ENCODE peak calls at places on chromosomes 6 and 20, in ten cellular contexts. D is PC-3; S is neuronal stem cell; N is keratinocyte; G is CD4-positive, alpha-beta T cell; B is MM.1S; T is uterus; X is aorta; Y is body of pancreas; V is endodermal cell. H is an unnamed sample.

GRCh38 chr6:142523485-142523884 is 221.7 kb downstream of the ADGRG6 start:
- DNase-seq in D (peak), S (no peak), N (no peak), G (no peak), B (no peak), T (no peak), X (no peak), Y (no peak), V (no peak), H (no peak)

GRCh38 chr6:97557355-97557754 is 274.3 kb upstream of the MMS22L start:
- DNase-seq in D (no peak), S (no peak), N (no peak), G (no peak), B (no peak), T (no peak), X (no peak), Y (no peak), V (no peak), H (no peak)

GRCh38 chr20:39651645-39652340 is 689.6 kb downstream of the DHX35 start:
- DNase-seq in D (no peak), S (no peak), N (no peak), G (no peak), B (no peak), T (no peak), X (no peak), Y (no peak), V (no peak), H (no peak)

GRCh38 chr6:18022398-18023231 is 35.2 kb upstream of the KIF13A start:
- DNase-seq in D (peak), S (peak), N (no peak), G (no peak), B (no peak), T (no peak), X (no peak), Y (no peak), V (peak), H (no peak)

GRCh38 chr6:42042108-42042507 is 8.2 kb upstream of the TAF8 start:
- DNase-seq in D (no peak), S (no peak), N (no peak), G (no peak), B (no peak), T (no peak), X (no peak), Y (no peak), V (no peak), H (no peak)

GRCh38 chr20:25055711-25056492 is 2.0 kb downstream of the ACSS1 start:
- DNase-seq in D (peak), S (no peak), N (no peak), G (no peak), B (no peak), T (no peak), X (no peak), Y (peak), V (no peak), H (no peak)

GRCh38 chr6:24844061-24844460 is 45.3 kb upstream of the ARMH2 start:
- DNase-seq in D (no peak), S (no peak), N (no peak), G (no peak), B (no peak), T (no peak), X (no peak), Y (peak), V (no peak), H (no peak)

GRCh38 chr20:10919549-10920140 is 245.8 kb upstream of the JAG1 start:
- DNase-seq in D (peak), S (no peak), N (no peak), G (no peak), B (no peak), T (peak), X (peak), Y (no peak), V (no peak), H (peak)

GRCh38 chr6:69935079-69935478 is 68.7 kb downstream of the COL19A1 start:
- DNase-seq in D (no peak), S (no peak), N (no peak), G (no peak), B (no peak), T (no peak), X (no peak), Y (no peak), V (no peak), H (no peak)

GRCh38 chr6:14305629-14306028 is 188.1 kb downstream of the CD83 start:
- DNase-seq in D (no peak), S (no peak), N (no peak), G (no peak), B (no peak), T (no peak), X (no peak), Y (no peak), V (no peak), H (no peak)

GRCh38 chr20:18180815-18181214 is 43.2 kb downstream of the KAT14 start:
- DNase-seq in D (no peak), S (no peak), N (no peak), G (no peak), B (no peak), T (no peak), X (no peak), Y (no peak), V (no peak), H (no peak)

GRCh38 chr6:124535746-124536145 is 426.5 kb upstream of the RNF217 start:
- DNase-seq in D (peak), S (no peak), N (no peak), G (no peak), B (no peak), T (no peak), X (no peak), Y (no peak), V (no peak), H (no peak)

GRCh38 chr6:25612666-25613065 is 39.3 kb upstream of the SCGN start:
- DNase-seq in D (no peak), S (no peak), N (no peak), G (no peak), B (no peak), T (no peak), X (no peak), Y (no peak), V (no peak), H (no peak)

GRCh38 chr6:120608826-120609225 is 725.5 kb downstream of the TBC1D32 start:
- DNase-seq in D (peak), S (no peak), N (no peak), G (no peak), B (no peak), T (no peak), X (no peak), Y (no peak), V (no peak), H (no peak)

GRCh38 chr6:23511797-23512196 is 614.2 kb upstream of the NRSN1 start:
- DNase-seq in D (no peak), S (no peak), N (no peak), G (no peak), B (no peak), T (no peak), X (no peak), Y (no peak), V (peak), H (no peak)

GRCh38 chr6:97440590-97441176 is 157.7 kb upstream of the MMS22L start:
- DNase-seq in D (peak), S (peak), N (no peak), G (no peak), B (peak), T (no peak), X (no peak), Y (peak), V (peak), H (no peak)

GRCh38 chr6:99993533-99994251 is at the start of gene MCHR2:
- DNase-seq in D (no peak), S (no peak), N (no peak), G (no peak), B (no peak), T (no peak), X (no peak), Y (peak), V (peak), H (no peak)

GRCh38 chr6:53979468-53980067 is 131.7 kb upstream of the MLIP start:
- DNase-seq in D (peak), S (peak), N (no peak), G (no peak), B (peak), T (no peak), X (no peak), Y (no peak), V (no peak), H (no peak)

GRCh38 chr6:36121752-36122494 is 8.4 kb upstream of the MAPK13 start:
- DNase-seq in D (no peak), S (no peak), N (no peak), G (no peak), B (no peak), T (no peak), X (no peak), Y (no peak), V (no peak), H (no peak)

GRCh38 chr6:36125575-36125974 is 4.7 kb upstream of the MAPK13 start:
- DNase-seq in D (no peak), S (no peak), N (no peak), G (no peak), B (no peak), T (no peak), X (no peak), Y (peak), V (no peak), H (no peak)

GRCh38 chr6:36124881-36125280 is 5.4 kb upstream of the MAPK13 start:
- DNase-seq in D (no peak), S (no peak), N (no peak), G (no peak), B (no peak), T (no peak), X (no peak), Y (peak), V (no peak), H (no peak)

GRCh38 chr6:36122495-36123269 is 7.6 kb upstream of the MAPK13 start:
- DNase-seq in D (no peak), S (no peak), N (no peak), G (no peak), B (no peak), T (no peak), X (no peak), Y (peak), V (no peak), H (no peak)

GRCh38 chr6:36123270-36124139 is 6.8 kb upstream of the MAPK13 start:
- DNase-seq in D (peak), S (peak), N (peak), G (peak), B (peak), T (peak), X (peak), Y (peak), V (peak), H (peak)
- H3K27ac ChIP-seq in D (no peak), S (no peak), N (no peak), G (peak), B (no peak), T (no peak), X (no peak), Y (no peak), V (no peak), H (no peak)

GRCh38 chr6:117485433-117485832 is 3.0 kb downstream of the DCBLD1 start:
- DNase-seq in D (no peak), S (no peak), N (no peak), G (no peak), B (no peak), T (no peak), X (no peak), Y (no peak), V (no peak), H (no peak)

GRCh38 chr6:117484052-117484646 is 1.7 kb downstream of the DCBLD1 start:
- DNase-seq in D (no peak), S (no peak), N (no peak), G (no peak), B (no peak), T (no peak), X (no peak), Y (no peak), V (no peak), H (no peak)

GRCh38 chr6:117489003-117489402 is 6.5 kb downstream of the DCBLD1 start:
- DNase-seq in D (no peak), S (no peak), N (no peak), G (no peak), B (no peak), T (no peak), X (no peak), Y (no peak), V (no peak), H (no peak)

GRCh38 chr6:117491916-117492315 is 9.4 kb downstream of the DCBLD1 start:
- DNase-seq in D (peak), S (no peak), N (no peak), G (no peak), B (no peak), T (no peak), X (no peak), Y (no peak), V (no peak), H (no peak)

DNA sequence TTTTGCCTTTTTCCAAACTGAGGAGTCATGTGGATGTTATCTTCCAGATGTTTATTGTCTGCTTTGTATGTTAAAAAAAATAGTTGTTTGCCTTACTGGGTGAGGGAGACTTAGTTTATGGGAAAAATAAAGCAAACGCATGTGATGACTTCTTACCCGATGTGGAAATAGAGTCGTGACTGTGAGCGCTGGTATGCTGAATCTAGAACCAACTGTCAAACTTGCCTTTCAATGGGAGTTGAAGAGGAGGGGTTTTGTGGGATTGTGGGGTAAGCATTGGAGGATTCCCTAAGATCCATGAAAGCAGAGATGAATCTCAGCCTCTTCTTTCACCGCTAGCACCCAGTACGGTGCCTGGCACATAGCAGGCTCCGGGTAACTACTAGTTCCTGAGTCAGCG is 5.4 kb downstream of the DCBLD1 start:
- DNase-seq in D (no peak), S (no peak), N (no peak), G (no peak), B (no peak), T (no peak), X (no peak), Y (no peak), V (no peak), H (no peak)
- H3K27ac ChIP-seq in D (no peak), S (no peak), N (no peak), G (no peak), B (no peak), T (no peak), X (no peak), Y (no peak), V (no peak), H (no peak)

DNA sequence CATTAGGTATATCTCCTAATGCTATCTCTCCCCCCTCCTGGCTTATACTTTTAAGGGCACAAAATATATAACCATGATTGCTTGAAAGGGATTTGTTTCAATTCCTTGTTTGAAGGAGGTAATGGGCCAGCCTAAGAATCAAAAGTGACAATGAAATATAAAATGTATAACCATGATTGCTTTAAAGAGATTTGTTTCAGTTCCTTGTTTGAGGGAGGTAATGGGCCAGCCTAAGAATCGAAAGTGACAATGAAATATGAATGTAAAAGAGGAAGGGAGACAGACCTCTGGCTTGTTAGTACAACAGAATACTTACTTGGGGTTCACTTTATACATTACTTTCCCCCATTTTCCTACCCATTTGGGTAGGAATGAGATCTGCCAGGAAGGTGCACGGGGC is 55.5 kb downstream of the FOXC1 start:
- DNase-seq in D (no peak), S (no peak), N (no peak), G (no peak), B (no peak), T (no peak), X (no peak), Y (no peak), V (no peak), H (no peak)
- H3K27ac ChIP-seq in D (no peak), S (no peak), N (no peak), G (no peak), B (no peak), T (no peak), X (no peak), Y (no peak), V (no peak), H (no peak)

DNA sequence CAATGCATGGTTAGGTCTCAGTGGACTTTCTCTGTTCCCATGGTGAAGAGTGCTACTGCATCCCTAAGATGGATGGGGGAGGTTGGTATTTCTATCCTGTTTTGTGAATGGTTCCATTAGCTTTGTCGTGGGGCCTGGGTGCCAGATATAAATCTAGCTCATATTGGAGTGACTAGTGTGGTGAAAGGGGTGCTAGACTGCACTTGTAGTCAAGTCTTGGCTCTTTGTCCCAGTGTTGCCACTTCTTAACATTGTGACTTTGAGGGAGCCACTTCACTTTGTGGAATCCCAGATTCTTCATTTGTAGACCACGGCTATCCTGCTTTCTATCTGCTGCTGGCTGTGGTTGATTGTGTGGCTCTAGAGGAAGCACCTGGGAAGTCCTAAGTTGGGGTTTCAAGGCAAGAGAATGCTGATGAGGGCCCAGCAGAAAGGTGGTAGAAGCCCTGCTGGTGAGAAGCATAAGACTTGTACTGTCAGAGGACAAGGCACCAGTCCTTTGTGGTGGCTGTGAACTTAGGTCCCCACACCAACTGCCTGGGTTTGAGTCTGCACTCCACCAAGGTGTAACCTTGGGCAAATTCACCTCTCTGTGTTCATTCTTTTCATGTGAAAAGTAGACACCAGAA is 44.1 kb downstream of the VAPB start:
- DNase-seq in D (no peak), S (no peak), N (no peak), G (no peak), B (peak), T (no peak), X (no peak), Y (no peak), V (no peak), H (no peak)
- H3K27ac ChIP-seq in D (no peak), S (no peak), N (no peak), G (no peak), B (peak), T (no peak), X (no peak), Y (no peak), V (no peak), H (no peak)

H was measured in psoas muscle.